ENCODE peak calls at places on chromosomes 6 and 20, in ten cellular contexts. One of them, this sample, is unnamed.
A peak's percentile ranks its signal among the peaks of the same experiment; 100 is the strongest.

GRCh38 chr6:146357578-146358340 is 185.9 kb upstream of the RAB32 start:
- DNase-seq in prostate gland: no peak
- DNase-seq in tibial nerve: no peak
- DNase-seq in upper lobe of left lung: no peak
- DNase-seq in sigmoid colon: no peak
- DNase-seq in heart left ventricle: no peak
- DNase-seq in A549: peak; percentile 9
- DNase-seq in body of pancreas: no peak
- DNase-seq in spleen: no peak
- DNase-seq in HCT116: no peak
- DNase-seq in this sample: no peak

GRCh38 chr6:60670036-60670435 is 1616.0 kb downstream of the KHDRBS2 start:
- DNase-seq in prostate gland: no peak
- DNase-seq in tibial nerve: no peak
- DNase-seq in upper lobe of left lung: no peak
- DNase-seq in sigmoid colon: no peak
- DNase-seq in heart left ventricle: no peak
- DNase-seq in A549: no peak
- DNase-seq in body of pancreas: no peak
- DNase-seq in spleen: no peak
- DNase-seq in HCT116: no peak
- DNase-seq in this sample: no peak

GRCh38 chr20:9286501-9286900 is 217.6 kb downstream of the PLCB4 start:
- DNase-seq in prostate gland: no peak
- DNase-seq in tibial nerve: no peak
- DNase-seq in upper lobe of left lung: no peak
- DNase-seq in sigmoid colon: no peak
- DNase-seq in heart left ventricle: no peak
- DNase-seq in A549: no peak
- DNase-seq in body of pancreas: no peak
- DNase-seq in spleen: no peak
- DNase-seq in HCT116: no peak
- DNase-seq in this sample: no peak

GRCh38 chr6:140806431-140806830 is 1326.3 kb upstream of the GJE1 start:
- DNase-seq in prostate gland: no peak
- DNase-seq in tibial nerve: no peak
- DNase-seq in upper lobe of left lung: no peak
- DNase-seq in sigmoid colon: no peak
- DNase-seq in heart left ventricle: no peak
- DNase-seq in A549: no peak
- DNase-seq in body of pancreas: no peak
- DNase-seq in spleen: no peak
- DNase-seq in HCT116: no peak
- DNase-seq in this sample: no peak

GRCh38 chr20:25011831-25012241 is 19.3 kb upstream of the APMAP start:
- DNase-seq in prostate gland: no peak
- DNase-seq in tibial nerve: no peak
- DNase-seq in upper lobe of left lung: no peak
- DNase-seq in sigmoid colon: peak; percentile 56
- DNase-seq in heart left ventricle: no peak
- DNase-seq in A549: no peak
- DNase-seq in body of pancreas: peak; percentile 75
- DNase-seq in spleen: peak; percentile 56
- DNase-seq in HCT116: no peak
- DNase-seq in this sample: no peak

GRCh38 chr6:75643173-75643572 is 41.5 kb downstream of the SENP6 start:
- DNase-seq in prostate gland: no peak
- DNase-seq in tibial nerve: no peak
- DNase-seq in upper lobe of left lung: no peak
- DNase-seq in sigmoid colon: no peak
- DNase-seq in heart left ventricle: no peak
- DNase-seq in A549: no peak
- DNase-seq in body of pancreas: no peak
- DNase-seq in spleen: no peak
- DNase-seq in HCT116: no peak
- DNase-seq in this sample: no peak

GRCh38 chr6:53014744-53015143 is 19.7 kb upstream of the GSTA4 start:
- DNase-seq in prostate gland: no peak
- DNase-seq in tibial nerve: no peak
- DNase-seq in upper lobe of left lung: no peak
- DNase-seq in sigmoid colon: no peak
- DNase-seq in heart left ventricle: no peak
- DNase-seq in A549: no peak
- DNase-seq in body of pancreas: no peak
- DNase-seq in spleen: no peak
- DNase-seq in HCT116: no peak
- DNase-seq in this sample: no peak

GRCh38 chr6:132812756-132813172 is 1.6 kb upstream of the RPS12 start:
- DNase-seq in prostate gland: no peak
- DNase-seq in tibial nerve: no peak
- DNase-seq in upper lobe of left lung: no peak
- DNase-seq in sigmoid colon: no peak
- DNase-seq in heart left ventricle: no peak
- DNase-seq in A549: no peak
- DNase-seq in body of pancreas: no peak
- DNase-seq in spleen: no peak
- DNase-seq in HCT116: no peak
- DNase-seq in this sample: no peak

GRCh38 chr6:351011-351866 is 40.3 kb upstream of the IRF4 start:
- DNase-seq in prostate gland: no peak
- DNase-seq in tibial nerve: no peak
- DNase-seq in upper lobe of left lung: peak; percentile 76
- DNase-seq in sigmoid colon: peak; percentile 65
- DNase-seq in heart left ventricle: no peak
- DNase-seq in A549: no peak
- DNase-seq in body of pancreas: no peak
- DNase-seq in spleen: no peak
- DNase-seq in HCT116: no peak
- DNase-seq in this sample: no peak

GRCh38 chr6:47414517-47415167 is 62.9 kb upstream of the CD2AP start:
- DNase-seq in prostate gland: peak; percentile 42
- DNase-seq in tibial nerve: no peak
- DNase-seq in upper lobe of left lung: no peak
- DNase-seq in sigmoid colon: no peak
- DNase-seq in heart left ventricle: no peak
- DNase-seq in A549: no peak
- DNase-seq in body of pancreas: peak; percentile 41
- DNase-seq in spleen: no peak
- DNase-seq in HCT116: no peak
- DNase-seq in this sample: no peak

GRCh38 chr20:10466855-10467254 is 31.8 kb downstream of the SLX4IP start:
- DNase-seq in prostate gland: no peak
- DNase-seq in tibial nerve: no peak
- DNase-seq in upper lobe of left lung: no peak
- DNase-seq in sigmoid colon: no peak
- DNase-seq in heart left ventricle: no peak
- DNase-seq in A549: no peak
- DNase-seq in body of pancreas: no peak
- DNase-seq in spleen: no peak
- DNase-seq in HCT116: no peak
- DNase-seq in this sample: no peak

GRCh38 chr6:42136508-42137191 is 5.8 kb downstream of the C6orf132 start:
- DNase-seq in prostate gland: no peak
- DNase-seq in tibial nerve: no peak
- DNase-seq in upper lobe of left lung: no peak
- DNase-seq in sigmoid colon: no peak
- DNase-seq in heart left ventricle: no peak
- DNase-seq in A549: peak; percentile 58
- DNase-seq in body of pancreas: peak; percentile 24
- DNase-seq in spleen: no peak
- DNase-seq in HCT116: peak; percentile 88
- DNase-seq in this sample: no peak

GRCh38 chr6:139882234-139882633 is 507.8 kb upstream of the CITED2 start:
- DNase-seq in prostate gland: no peak
- DNase-seq in tibial nerve: no peak
- DNase-seq in upper lobe of left lung: no peak
- DNase-seq in sigmoid colon: no peak
- DNase-seq in heart left ventricle: no peak
- DNase-seq in A549: no peak
- DNase-seq in body of pancreas: no peak
- DNase-seq in spleen: no peak
- DNase-seq in HCT116: no peak
- DNase-seq in this sample: peak; percentile 33

GRCh38 chr6:130837067-130837466 is 9.9 kb downstream of the SMLR1 start:
- DNase-seq in prostate gland: no peak
- DNase-seq in tibial nerve: no peak
- DNase-seq in upper lobe of left lung: no peak
- DNase-seq in sigmoid colon: no peak
- DNase-seq in heart left ventricle: no peak
- DNase-seq in A549: no peak
- DNase-seq in body of pancreas: no peak
- DNase-seq in spleen: no peak
- DNase-seq in HCT116: no peak
- DNase-seq in this sample: no peak

GRCh38 chr6:37005061-37005810 is at the start of gene FGD2:
- DNase-seq in prostate gland: no peak
- DNase-seq in tibial nerve: no peak
- DNase-seq in upper lobe of left lung: no peak
- DNase-seq in sigmoid colon: no peak
- DNase-seq in heart left ventricle: no peak
- DNase-seq in A549: no peak
- DNase-seq in body of pancreas: peak; percentile 27
- DNase-seq in spleen: peak; percentile 90
- DNase-seq in HCT116: no peak
- DNase-seq in this sample: no peak
- H3K27ac ChIP-seq in prostate gland: peak within 1 kb of the TSS; percentile 53
- H3K27ac ChIP-seq in tibial nerve: no peak within 1 kb of the TSS
- H3K27ac ChIP-seq in upper lobe of left lung: peak within 1 kb of the TSS; percentile 48
- H3K27ac ChIP-seq in sigmoid colon: peak within 1 kb of the TSS; percentile 26
- H3K27ac ChIP-seq in heart left ventricle: peak within 1 kb of the TSS; percentile 34
- H3K27ac ChIP-seq in A549: no peak within 1 kb of the TSS
- H3K27ac ChIP-seq in body of pancreas: no peak within 1 kb of the TSS
- H3K27ac ChIP-seq in spleen: peak within 1 kb of the TSS; percentile 84
- H3K27ac ChIP-seq in HCT116: no peak within 1 kb of the TSS
- H3K27ac ChIP-seq in this sample: no peak within 1 kb of the TSS

GRCh38 chr6:136288566-136289326 is 900 bp downstream of the BCLAF1 start:
- DNase-seq in prostate gland: peak; percentile 72
- DNase-seq in tibial nerve: peak; percentile 71
- DNase-seq in upper lobe of left lung: peak; percentile 52
- DNase-seq in sigmoid colon: peak; percentile 88
- DNase-seq in heart left ventricle: peak; percentile 77
- DNase-seq in A549: peak; percentile 52
- DNase-seq in body of pancreas: peak; percentile 92
- DNase-seq in spleen: peak; percentile 94
- DNase-seq in HCT116: peak; percentile 34
- DNase-seq in this sample: peak; percentile 90
- TF ChIP-seq POLR2A in prostate gland: no peak
- TF ChIP-seq POLR2A in tibial nerve: no peak
- TF ChIP-seq POLR2A in upper lobe of left lung: peak; percentile 31
- TF ChIP-seq POLR2A in sigmoid colon: no peak
- TF ChIP-seq POLR2A in heart left ventricle: no peak
- TF ChIP-seq POLR2A in A549: no peak
- TF ChIP-seq POLR2A in body of pancreas: no peak
- TF ChIP-seq POLR2A in spleen: peak; percentile 15
- TF ChIP-seq POLR2A in HCT116: no peak
- TF ChIP-seq POLR2A in this sample: no peak

DNA sequence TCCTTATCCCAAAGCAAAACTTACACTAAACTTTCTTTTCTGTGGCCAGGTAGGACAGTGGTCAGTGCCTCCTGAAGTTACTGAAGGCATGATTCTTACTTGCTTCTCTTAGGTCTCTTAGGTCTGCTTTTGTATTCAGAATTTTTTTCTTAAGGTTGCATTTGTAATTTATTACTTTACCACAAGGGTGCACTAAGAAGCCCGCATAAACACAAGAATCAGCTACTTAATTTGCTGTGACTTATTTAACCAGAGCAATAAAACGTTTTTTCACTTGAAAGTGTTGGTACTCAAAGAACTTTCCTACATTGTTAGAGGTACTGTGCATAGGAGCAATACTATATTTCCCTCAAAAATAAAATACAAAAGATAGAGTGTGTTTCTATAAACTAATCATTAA is 75.4 kb upstream of the LAMA2 start:
- DNase-seq in prostate gland: no peak
- DNase-seq in tibial nerve: no peak
- DNase-seq in upper lobe of left lung: no peak
- DNase-seq in sigmoid colon: no peak
- DNase-seq in heart left ventricle: no peak
- DNase-seq in A549: no peak
- DNase-seq in body of pancreas: no peak
- DNase-seq in spleen: no peak
- DNase-seq in HCT116: peak; percentile 34
- DNase-seq in this sample: no peak
- TF ChIP-seq CTCF in prostate gland: peak; percentile 35
- TF ChIP-seq CTCF in tibial nerve: peak; percentile 43
- TF ChIP-seq CTCF in upper lobe of left lung: no peak
- TF ChIP-seq CTCF in sigmoid colon: peak; percentile 40
- TF ChIP-seq CTCF in heart left ventricle: peak; percentile 39
- TF ChIP-seq CTCF in A549: peak; percentile 32
- TF ChIP-seq CTCF in body of pancreas: peak; percentile 17
- TF ChIP-seq CTCF in spleen: peak; percentile 38
- TF ChIP-seq CTCF in HCT116: peak; percentile 42
- TF ChIP-seq CTCF in this sample: no peak

GRCh38 chr6:9621276-9621675 is 793.6 kb downstream of the TFAP2A start:
- DNase-seq in prostate gland: no peak
- DNase-seq in tibial nerve: no peak
- DNase-seq in upper lobe of left lung: no peak
- DNase-seq in sigmoid colon: no peak
- DNase-seq in heart left ventricle: no peak
- DNase-seq in A549: no peak
- DNase-seq in body of pancreas: no peak
- DNase-seq in spleen: no peak
- DNase-seq in HCT116: no peak
- DNase-seq in this sample: no peak

GRCh38 chr6:9623228-9623832 is 791.5 kb downstream of the TFAP2A start:
- DNase-seq in prostate gland: no peak
- DNase-seq in tibial nerve: no peak
- DNase-seq in upper lobe of left lung: no peak
- DNase-seq in sigmoid colon: no peak
- DNase-seq in heart left ventricle: no peak
- DNase-seq in A549: no peak
- DNase-seq in body of pancreas: no peak
- DNase-seq in spleen: no peak
- DNase-seq in HCT116: no peak
- DNase-seq in this sample: no peak

GRCh38 chr6:9620263-9620662 is 794.6 kb downstream of the TFAP2A start:
- DNase-seq in prostate gland: no peak
- DNase-seq in tibial nerve: no peak
- DNase-seq in upper lobe of left lung: no peak
- DNase-seq in sigmoid colon: no peak
- DNase-seq in heart left ventricle: no peak
- DNase-seq in A549: no peak
- DNase-seq in body of pancreas: no peak
- DNase-seq in spleen: no peak
- DNase-seq in HCT116: no peak
- DNase-seq in this sample: no peak

GRCh38 chr6:9620687-9621086 is 794.2 kb downstream of the TFAP2A start:
- DNase-seq in prostate gland: no peak
- DNase-seq in tibial nerve: no peak
- DNase-seq in upper lobe of left lung: no peak
- DNase-seq in sigmoid colon: no peak
- DNase-seq in heart left ventricle: no peak
- DNase-seq in A549: no peak
- DNase-seq in body of pancreas: no peak
- DNase-seq in spleen: no peak
- DNase-seq in HCT116: no peak
- DNase-seq in this sample: no peak

DNA sequence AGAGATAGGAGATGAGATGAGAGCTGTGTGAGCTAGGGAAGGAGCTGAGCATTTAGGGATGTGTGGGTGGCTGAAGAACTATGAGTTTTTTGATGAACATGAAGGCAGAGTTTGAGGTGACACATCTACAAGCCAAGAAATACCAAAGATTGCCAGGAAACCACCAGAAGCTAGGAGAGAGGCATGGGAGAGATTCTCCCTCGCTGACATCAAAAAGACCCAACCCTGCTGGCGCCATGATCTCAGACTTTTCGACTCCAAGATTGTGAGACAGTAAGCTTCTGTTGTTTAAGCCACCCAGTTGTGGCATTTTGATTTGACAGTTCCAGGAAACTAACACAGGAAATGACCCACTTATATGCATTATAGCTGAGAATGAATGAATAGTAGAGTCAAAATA is 790.9 kb downstream of the TFAP2A start:
- DNase-seq in prostate gland: no peak
- DNase-seq in tibial nerve: no peak
- DNase-seq in upper lobe of left lung: no peak
- DNase-seq in sigmoid colon: no peak
- DNase-seq in heart left ventricle: no peak
- DNase-seq in A549: no peak
- DNase-seq in body of pancreas: no peak
- DNase-seq in spleen: no peak
- DNase-seq in HCT116: no peak
- DNase-seq in this sample: no peak
- H3K27ac ChIP-seq in prostate gland: no peak overlapping the region
- H3K27ac ChIP-seq in tibial nerve: no peak overlapping the region
- H3K27ac ChIP-seq in upper lobe of left lung: no peak overlapping the region
- H3K27ac ChIP-seq in sigmoid colon: no peak overlapping the region
- H3K27ac ChIP-seq in heart left ventricle: no peak overlapping the region
- H3K27ac ChIP-seq in A549: no peak overlapping the region
- H3K27ac ChIP-seq in body of pancreas: no peak overlapping the region
- H3K27ac ChIP-seq in spleen: no peak overlapping the region
- H3K27ac ChIP-seq in HCT116: no peak overlapping the region
- H3K27ac ChIP-seq in this sample: no peak overlapping the region